ENCODE peak calls at places on chromosomes 1 and 21, in nine cellular contexts. One of them, this sample, is unnamed. For H3K4me1, the result is how much of the 10 kb centered on the place peaks cover.

GRCh38 chr21:27423906-27424595 is 457.2 kb upstream of the ADAMTS5 start:
- DNase-seq in GM23338: peak
- DNase-seq in breast epithelium: no peak
- DNase-seq in Panc1: no peak
- DNase-seq in prostate gland: no peak
- DNase-seq in endothelial cell of umbilical vein: no peak
- DNase-seq in stomach: no peak
- DNase-seq in suprapubic skin: no peak
- DNase-seq in transverse colon: no peak
- DNase-seq in this sample: no peak

GRCh38 chr21:25283720-25284119 is 323.6 kb downstream of the MRPL39 start:
- DNase-seq in GM23338: peak
- DNase-seq in breast epithelium: no peak
- DNase-seq in Panc1: no peak
- DNase-seq in prostate gland: no peak
- DNase-seq in endothelial cell of umbilical vein: peak
- DNase-seq in stomach: no peak
- DNase-seq in suprapubic skin: no peak
- DNase-seq in transverse colon: no peak
- DNase-seq in this sample: no peak

GRCh38 chr1:51736702-51737101 is 119.8 kb downstream of the OSBPL9 start:
- DNase-seq in GM23338: no peak
- DNase-seq in breast epithelium: no peak
- DNase-seq in Panc1: no peak
- DNase-seq in prostate gland: peak
- DNase-seq in endothelial cell of umbilical vein: peak
- DNase-seq in stomach: no peak
- DNase-seq in suprapubic skin: no peak
- DNase-seq in transverse colon: no peak
- DNase-seq in this sample: no peak

GRCh38 chr1:103265551-103265950 is 157.2 kb upstream of the COL11A1 start:
- DNase-seq in GM23338: no peak
- DNase-seq in breast epithelium: no peak
- DNase-seq in Panc1: no peak
- DNase-seq in prostate gland: no peak
- DNase-seq in endothelial cell of umbilical vein: no peak
- DNase-seq in stomach: no peak
- DNase-seq in suprapubic skin: no peak
- DNase-seq in transverse colon: no peak
- DNase-seq in this sample: no peak

GRCh38 chr1:157542676-157543075 is 9.6 kb downstream of the FCRL5 start:
- DNase-seq in GM23338: no peak
- DNase-seq in breast epithelium: no peak
- DNase-seq in Panc1: no peak
- DNase-seq in prostate gland: no peak
- DNase-seq in endothelial cell of umbilical vein: no peak
- DNase-seq in stomach: no peak
- DNase-seq in suprapubic skin: no peak
- DNase-seq in transverse colon: no peak
- DNase-seq in this sample: no peak

GRCh38 chr1:244020086-244020485 is 31.0 kb upstream of the ZBTB18 start:
- DNase-seq in GM23338: peak
- DNase-seq in breast epithelium: no peak
- DNase-seq in Panc1: no peak
- DNase-seq in prostate gland: no peak
- DNase-seq in endothelial cell of umbilical vein: no peak
- DNase-seq in stomach: no peak
- DNase-seq in suprapubic skin: no peak
- DNase-seq in transverse colon: no peak
- DNase-seq in this sample: no peak

GRCh38 chr1:241336335-241336734 is 20.7 kb downstream of the RGS7 start:
- DNase-seq in GM23338: no peak
- DNase-seq in breast epithelium: no peak
- DNase-seq in Panc1: no peak
- DNase-seq in prostate gland: no peak
- DNase-seq in endothelial cell of umbilical vein: peak
- DNase-seq in stomach: no peak
- DNase-seq in suprapubic skin: no peak
- DNase-seq in transverse colon: no peak
- DNase-seq in this sample: no peak

GRCh38 chr1:239566074-239566473 is 179.7 kb downstream of the CHRM3 start:
- DNase-seq in GM23338: no peak
- DNase-seq in breast epithelium: no peak
- DNase-seq in Panc1: no peak
- DNase-seq in prostate gland: no peak
- DNase-seq in endothelial cell of umbilical vein: no peak
- DNase-seq in stomach: no peak
- DNase-seq in suprapubic skin: no peak
- DNase-seq in transverse colon: no peak
- DNase-seq in this sample: no peak

GRCh38 chr1:23081376-23081775 is 62.1 kb downstream of the KDM1A start:
- DNase-seq in GM23338: peak
- DNase-seq in breast epithelium: no peak
- DNase-seq in Panc1: no peak
- DNase-seq in prostate gland: no peak
- DNase-seq in endothelial cell of umbilical vein: no peak
- DNase-seq in stomach: no peak
- DNase-seq in suprapubic skin: no peak
- DNase-seq in transverse colon: no peak
- DNase-seq in this sample: no peak

GRCh38 chr1:228340686-228341449 is 65.8 kb downstream of the TRIM11 start:
- DNase-seq in GM23338: peak
- DNase-seq in breast epithelium: no peak
- DNase-seq in Panc1: no peak
- DNase-seq in prostate gland: no peak
- DNase-seq in endothelial cell of umbilical vein: no peak
- DNase-seq in stomach: no peak
- DNase-seq in suprapubic skin: peak
- DNase-seq in transverse colon: peak
- DNase-seq in this sample: no peak

GRCh38 chr1:184407816-184408510 is 21.1 kb downstream of the C1orf21 start:
- DNase-seq in GM23338: no peak
- DNase-seq in breast epithelium: no peak
- DNase-seq in Panc1: no peak
- DNase-seq in prostate gland: no peak
- DNase-seq in endothelial cell of umbilical vein: no peak
- DNase-seq in stomach: no peak
- DNase-seq in suprapubic skin: no peak
- DNase-seq in transverse colon: no peak
- DNase-seq in this sample: no peak

GRCh38 chr1:236002572-236002971 is 62.3 kb downstream of the NID1 start:
- DNase-seq in GM23338: peak
- DNase-seq in breast epithelium: no peak
- DNase-seq in Panc1: no peak
- DNase-seq in prostate gland: no peak
- DNase-seq in endothelial cell of umbilical vein: no peak
- DNase-seq in stomach: no peak
- DNase-seq in suprapubic skin: no peak
- DNase-seq in transverse colon: no peak
- DNase-seq in this sample: no peak

GRCh38 chr1:153805042-153805745 is 30.0 kb downstream of the SLC27A3 start:
- DNase-seq in GM23338: no peak
- DNase-seq in breast epithelium: peak
- DNase-seq in Panc1: peak
- DNase-seq in prostate gland: peak
- DNase-seq in endothelial cell of umbilical vein: peak
- DNase-seq in stomach: peak
- DNase-seq in suprapubic skin: peak
- DNase-seq in transverse colon: peak
- DNase-seq in this sample: no peak

GRCh38 chr1:44677201-44677520 is 2.6 kb downstream of the ARMH1 start:
- DNase-seq in GM23338: peak
- DNase-seq in breast epithelium: no peak
- DNase-seq in Panc1: no peak
- DNase-seq in prostate gland: no peak
- DNase-seq in endothelial cell of umbilical vein: peak
- DNase-seq in stomach: no peak
- DNase-seq in suprapubic skin: no peak
- DNase-seq in transverse colon: no peak
- DNase-seq in this sample: no peak

GRCh38 chr1:30995990-30996612 is 69.4 kb downstream of the PUM1 start:
- DNase-seq in GM23338: no peak
- DNase-seq in breast epithelium: no peak
- DNase-seq in Panc1: no peak
- DNase-seq in prostate gland: no peak
- DNase-seq in endothelial cell of umbilical vein: no peak
- DNase-seq in stomach: no peak
- DNase-seq in suprapubic skin: no peak
- DNase-seq in transverse colon: no peak
- DNase-seq in this sample: no peak

GRCh38 chr1:20358761-20359263 is 68.1 kb downstream of the VWA5B1 start:
- DNase-seq in GM23338: no peak
- DNase-seq in breast epithelium: no peak
- DNase-seq in Panc1: no peak
- DNase-seq in prostate gland: peak
- DNase-seq in endothelial cell of umbilical vein: no peak
- DNase-seq in stomach: peak
- DNase-seq in suprapubic skin: no peak
- DNase-seq in transverse colon: peak
- DNase-seq in this sample: no peak

GRCh38 chr1:176857632-176858031 is 306.9 kb downstream of the ASTN1 start:
- DNase-seq in GM23338: no peak
- DNase-seq in breast epithelium: no peak
- DNase-seq in Panc1: no peak
- DNase-seq in prostate gland: no peak
- DNase-seq in endothelial cell of umbilical vein: no peak
- DNase-seq in stomach: no peak
- DNase-seq in suprapubic skin: no peak
- DNase-seq in transverse colon: no peak
- DNase-seq in this sample: no peak

GRCh38 chr1:205977348-205978014 is 25.7 kb downstream of the RAB7B start:
- DNase-seq in GM23338: peak
- DNase-seq in breast epithelium: peak
- DNase-seq in Panc1: peak
- DNase-seq in prostate gland: peak
- DNase-seq in endothelial cell of umbilical vein: peak
- DNase-seq in stomach: peak
- DNase-seq in suprapubic skin: no peak
- DNase-seq in transverse colon: peak
- DNase-seq in this sample: no peak
- TF ChIP-seq POLR2AphosphoS5 in GM23338: no peak
- TF ChIP-seq POLR2AphosphoS5 in breast epithelium: no peak
- TF ChIP-seq POLR2AphosphoS5 in Panc1: no peak
- TF ChIP-seq POLR2AphosphoS5 in prostate gland: peak
- TF ChIP-seq POLR2AphosphoS5 in endothelial cell of umbilical vein: no peak
- TF ChIP-seq POLR2AphosphoS5 in stomach: no peak
- TF ChIP-seq POLR2AphosphoS5 in suprapubic skin: no peak
- TF ChIP-seq POLR2AphosphoS5 in transverse colon: no peak
- TF ChIP-seq POLR2AphosphoS5 in this sample: peak

GRCh38 chr1:211549092-211549749 is 29.7 kb downstream of the SLC30A1 start:
- DNase-seq in GM23338: no peak
- DNase-seq in breast epithelium: no peak
- DNase-seq in Panc1: no peak
- DNase-seq in prostate gland: peak
- DNase-seq in endothelial cell of umbilical vein: peak
- DNase-seq in stomach: peak
- DNase-seq in suprapubic skin: peak
- DNase-seq in transverse colon: no peak
- DNase-seq in this sample: no peak

GRCh38 chr1:211543003-211543402 is 36.0 kb downstream of the SLC30A1 start:
- DNase-seq in GM23338: no peak
- DNase-seq in breast epithelium: peak
- DNase-seq in Panc1: no peak
- DNase-seq in prostate gland: peak
- DNase-seq in endothelial cell of umbilical vein: no peak
- DNase-seq in stomach: no peak
- DNase-seq in suprapubic skin: no peak
- DNase-seq in transverse colon: peak
- DNase-seq in this sample: no peak

GRCh38 chr1:211547710-211548109 is 31.3 kb downstream of the SLC30A1 start:
- DNase-seq in GM23338: no peak
- DNase-seq in breast epithelium: no peak
- DNase-seq in Panc1: no peak
- DNase-seq in prostate gland: no peak
- DNase-seq in endothelial cell of umbilical vein: no peak
- DNase-seq in stomach: no peak
- DNase-seq in suprapubic skin: no peak
- DNase-seq in transverse colon: no peak
- DNase-seq in this sample: no peak

GRCh38 chr1:211548321-211549091 is 30.5 kb downstream of the SLC30A1 start:
- DNase-seq in GM23338: peak
- DNase-seq in breast epithelium: no peak
- DNase-seq in Panc1: no peak
- DNase-seq in prostate gland: no peak
- DNase-seq in endothelial cell of umbilical vein: no peak
- DNase-seq in stomach: no peak
- DNase-seq in suprapubic skin: peak
- DNase-seq in transverse colon: peak
- DNase-seq in this sample: no peak

GRCh38 chr1:211546543-211546942 is 32.4 kb downstream of the SLC30A1 start:
- DNase-seq in GM23338: no peak
- DNase-seq in breast epithelium: no peak
- DNase-seq in Panc1: no peak
- DNase-seq in prostate gland: no peak
- DNase-seq in endothelial cell of umbilical vein: no peak
- DNase-seq in stomach: no peak
- DNase-seq in suprapubic skin: no peak
- DNase-seq in transverse colon: no peak
- DNase-seq in this sample: no peak
- H3K4me1 ChIP-seq in GM23338: under half
- H3K4me1 ChIP-seq in breast epithelium: under half
- H3K4me1 ChIP-seq in Panc1: under half
- H3K4me1 ChIP-seq in prostate gland: under half
- H3K4me1 ChIP-seq in endothelial cell of umbilical vein: under half
- H3K4me1 ChIP-seq in stomach: under half
- H3K4me1 ChIP-seq in suprapubic skin: under half
- H3K4me1 ChIP-seq in transverse colon: under half
- H3K4me1 ChIP-seq in this sample: under half

DNA sequence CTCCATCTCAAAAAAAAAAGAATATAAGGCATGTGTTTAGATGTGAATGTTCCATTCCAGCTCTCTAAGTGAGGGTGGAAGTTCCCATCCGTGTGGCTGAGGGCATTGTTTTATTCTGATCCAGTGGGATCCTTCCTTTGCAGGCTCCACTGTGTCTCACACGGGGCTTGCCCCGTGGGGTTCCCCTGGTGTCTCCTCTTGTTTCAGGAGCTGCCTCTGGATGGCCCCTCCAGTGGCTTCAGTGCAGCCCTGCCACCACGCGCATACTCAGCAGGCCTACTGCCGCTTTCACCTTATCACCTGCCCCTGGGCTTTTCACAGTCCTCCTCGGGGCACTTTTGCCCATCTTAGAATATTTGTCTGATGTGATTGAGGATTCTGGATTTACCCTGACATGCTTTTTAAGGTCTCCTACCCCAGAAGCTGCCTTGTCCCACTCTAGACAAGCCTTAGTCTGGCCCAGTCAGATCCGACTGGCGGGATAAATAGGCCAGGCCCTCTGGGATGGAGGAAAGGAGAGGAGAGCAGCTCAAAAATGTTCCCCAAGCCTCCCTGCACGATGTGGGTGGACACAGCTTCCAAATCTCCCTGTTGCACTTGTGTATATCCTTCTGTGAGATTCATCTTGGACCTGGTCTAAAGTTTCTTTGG is 55.2 kb downstream of the FAM163A start:
- DNase-seq in GM23338: no peak
- DNase-seq in breast epithelium: no peak
- DNase-seq in Panc1: no peak
- DNase-seq in prostate gland: no peak
- DNase-seq in endothelial cell of umbilical vein: no peak
- DNase-seq in stomach: no peak
- DNase-seq in suprapubic skin: no peak
- DNase-seq in transverse colon: no peak
- DNase-seq in this sample: no peak
- H3K4me3 ChIP-seq in GM23338: no peak
- H3K4me3 ChIP-seq in breast epithelium: no peak
- H3K4me3 ChIP-seq in Panc1: no peak
- H3K4me3 ChIP-seq in prostate gland: no peak
- H3K4me3 ChIP-seq in endothelial cell of umbilical vein: no peak
- H3K4me3 ChIP-seq in stomach: no peak
- H3K4me3 ChIP-seq in suprapubic skin: no peak
- H3K4me3 ChIP-seq in transverse colon: no peak
- H3K4me3 ChIP-seq in this sample: no peak

GRCh38 chr1:94734963-94735899 is 84.9 kb upstream of the SLC44A3 start:
- DNase-seq in GM23338: peak
- DNase-seq in breast epithelium: peak
- DNase-seq in Panc1: no peak
- DNase-seq in prostate gland: peak
- DNase-seq in endothelial cell of umbilical vein: peak
- DNase-seq in stomach: peak
- DNase-seq in suprapubic skin: no peak
- DNase-seq in transverse colon: peak
- DNase-seq in this sample: no peak
- TF ChIP-seq POLR2AphosphoS5 in GM23338: no peak
- TF ChIP-seq POLR2AphosphoS5 in breast epithelium: peak
- TF ChIP-seq POLR2AphosphoS5 in Panc1: no peak
- TF ChIP-seq POLR2AphosphoS5 in prostate gland: peak
- TF ChIP-seq POLR2AphosphoS5 in endothelial cell of umbilical vein: peak
- TF ChIP-seq POLR2AphosphoS5 in stomach: no peak
- TF ChIP-seq POLR2AphosphoS5 in suprapubic skin: no peak
- TF ChIP-seq POLR2AphosphoS5 in transverse colon: no peak
- TF ChIP-seq POLR2AphosphoS5 in this sample: no peak